ENCODE peak calls at places on chromosomes 7 and 10, in ten cellular contexts. Y is heart left ventricle, G is K562, U is transverse colon, J is body of pancreas, R is IMR-90, M is A549, A is esophagus squamous epithelium, K is breast epithelium, E is HCT116. B is an unnamed sample.

GRCh38 chr7:34320926-34321609 is 336.9 kb upstream of the NPSR1 start:
- DNase-seq in E (peak), R (peak), G (peak), M (peak), K (peak), U (peak), J (peak), Y (peak), A (no peak), B (no peak)

GRCh38 chr7:73717991-73718405 is 1.5 kb downstream of the STX1A start:
- DNase-seq in R (peak), A (no peak), K (no peak), J (peak), Y (no peak), E (peak), M (no peak), U (peak), G (no peak), B (no peak)

GRCh38 chr7:106679153-106679931 is 18.4 kb upstream of the CCDC71L start:
- DNase-seq in R (peak), G (peak), A (no peak), K (no peak), U (no peak), M (no peak), Y (no peak), E (no peak), J (peak), B (no peak)

GRCh38 chr10:25104441-25104840 is 70.4 kb upstream of the GPR158 start:
- DNase-seq in U (no peak), E (no peak), Y (no peak), R (no peak), A (no peak), J (peak), G (no peak), M (no peak), K (no peak), B (no peak)

GRCh38 chr7:38671901-38672559 is 40.9 kb upstream of the AMPH start:
- DNase-seq in Y (no peak), R (no peak), G (no peak), K (no peak), J (no peak), U (no peak), A (no peak), E (no peak), M (no peak), B (no peak)

GRCh38 chr10:124152139-124152780 is 58.9 kb upstream of the CHST15 start:
- DNase-seq in K (no peak), J (no peak), G (no peak), E (peak), R (peak), Y (peak), U (peak), A (no peak), M (peak), B (no peak)

GRCh38 chr10:132608511-132609195 is 71.1 kb downstream of the INPP5A start:
- DNase-seq in A (no peak), R (no peak), M (no peak), U (no peak), Y (no peak), K (no peak), J (no peak), E (no peak), G (no peak), B (no peak)

GRCh38 chr7:95478139-95479037 is 7.4 kb upstream of the ASB4 start:
- DNase-seq in R (peak), Y (no peak), E (no peak), J (peak), K (no peak), G (peak), M (peak), A (no peak), U (peak), B (no peak)

GRCh38 chr7:12475362-12476063 is 71.8 kb upstream of the VWDE start:
- DNase-seq in G (peak), R (peak), U (no peak), K (no peak), E (peak), J (no peak), A (no peak), M (no peak), Y (no peak), B (no peak)

GRCh38 chr10:20105931-20106330 is 289.7 kb downstream of the PLXDC2 start:
- DNase-seq in R (peak), A (no peak), U (no peak), Y (no peak), K (no peak), J (no peak), E (no peak), M (no peak), G (no peak), B (no peak)

GRCh38 chr7:82605247-82605864 is 161.8 kb upstream of the CACNA2D1 start:
- DNase-seq in A (no peak), R (peak), E (peak), M (peak), K (no peak), G (peak), Y (no peak), U (no peak), J (peak), B (no peak)

GRCh38 chr10:100645111-100645510 is 100.3 kb upstream of the PAX2 start:
- DNase-seq in G (no peak), Y (no peak), M (no peak), K (no peak), A (no peak), E (no peak), R (no peak), J (no peak), U (no peak), B (no peak)

GRCh38 chr10:100737359-100738054 is 7.9 kb upstream of the PAX2 start:
- DNase-seq in Y (no peak), E (no peak), R (no peak), U (no peak), A (no peak), M (no peak), G (no peak), K (no peak), J (no peak), B (no peak)

GRCh38 chr10:88991161-88991899 is 732 bp downstream of the FAS start:
- DNase-seq in M (peak), R (peak), G (peak), J (peak), K (peak), A (no peak), E (peak), U (peak), Y (peak), B (peak)

GRCh38 chr10:86693721-86694369 is 25.5 kb downstream of the LDB3 start:
- DNase-seq in Y (no peak), K (no peak), U (peak), E (no peak), J (peak), G (peak), R (peak), A (no peak), M (peak), B (peak)

GRCh38 chr10:78371118-78371517 is 337.5 kb downstream of the RPS24 start:
- DNase-seq in E (no peak), U (no peak), J (peak), Y (no peak), R (no peak), K (no peak), A (no peak), M (no peak), G (no peak), B (no peak)

GRCh38 chr7:106057962-106058901 is 53.9 kb downstream of the SYPL1 start:
- DNase-seq in A (peak), E (no peak), K (peak), M (no peak), Y (no peak), G (no peak), R (no peak), J (peak), U (peak), B (peak)

GRCh38 chr10:35413985-35414861 is 77.9 kb downstream of the CCNY start:
- DNase-seq in U (no peak), R (peak), M (no peak), Y (no peak), A (no peak), J (no peak), K (no peak), E (no peak), G (peak), B (no peak)

GRCh38 chr10:29529146-29529545 is 105.6 kb downstream of the SVIL start:
- DNase-seq in E (no peak), G (no peak), M (no peak), J (no peak), U (no peak), A (no peak), K (no peak), R (no peak), Y (no peak), B (no peak)

GRCh38 chr7:94810496-94810895 is 96.9 kb upstream of the PPP1R9A start:
- DNase-seq in J (no peak), U (no peak), K (no peak), G (no peak), M (no peak), E (no peak), R (no peak), A (no peak), Y (no peak), B (no peak)

GRCh38 chr10:123678376-123678775 is 12.2 kb downstream of the GPR26 start:
- DNase-seq in M (no peak), Y (no peak), A (no peak), U (no peak), J (no peak), G (peak), K (no peak), E (no peak), R (no peak), B (no peak)

GRCh38 chr7:112129655-112130323 is 76.4 kb downstream of the DOCK4 start:
- DNase-seq in U (no peak), Y (no peak), K (no peak), M (no peak), R (no peak), J (peak), A (no peak), G (no peak), E (no peak), B (no peak)

GRCh38 chr7:123120286-123120685 is 79.5 kb downstream of the SLC13A1 start:
- DNase-seq in M (no peak), A (no peak), G (no peak), J (no peak), K (no peak), Y (no peak), U (no peak), R (no peak), E (no peak), B (no peak)

GRCh38 chr7:73707045-73707631 is 12.3 kb downstream of the STX1A start:
- DNase-seq in U (peak), J (peak), M (peak), Y (peak), A (no peak), K (peak), E (peak), R (no peak), G (no peak), B (peak)

GRCh38 chr10:90742189-90742588 is 115.7 kb downstream of the HTR7 start:
- DNase-seq in E (peak), J (peak), R (peak), A (no peak), G (no peak), M (no peak), U (no peak), Y (no peak), K (no peak), B (no peak)

DNA sequence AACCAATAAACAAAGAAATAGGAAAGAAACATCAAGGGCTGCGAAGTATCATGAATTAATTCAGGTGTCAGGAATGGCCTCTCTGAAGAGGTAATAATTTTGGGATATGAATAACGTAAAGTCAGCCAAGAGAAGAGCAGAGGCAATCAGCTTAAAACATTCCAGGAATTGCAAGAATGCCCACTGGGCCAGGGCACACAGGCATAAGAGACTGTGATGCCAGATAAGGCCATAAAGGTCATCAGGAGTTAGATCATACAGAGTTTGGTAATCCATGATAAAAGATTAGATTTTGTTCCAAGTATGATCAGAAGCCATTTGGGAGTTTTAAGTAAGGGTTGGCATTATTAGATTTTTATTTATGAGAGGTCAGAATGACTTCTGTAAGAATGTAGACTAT is 53.3 kb upstream of the ABCB4 start:
- DNase-seq in U (no peak), R (no peak), M (no peak), K (no peak), Y (no peak), G (no peak), A (no peak), J (no peak), E (no peak), B (no peak)
- H3K4me3 ChIP-seq in U (no peak), R (no peak), M (no peak), K (no peak), Y (no peak), G (no peak), A (no peak), J (no peak), E (no peak), B (no peak)

GRCh38 chr7:157874208-157874816 is 537.5 kb downstream of the DNAJB6 start:
- DNase-seq in U (no peak), M (no peak), Y (no peak), E (no peak), G (no peak), J (no peak), K (no peak), A (no peak), R (no peak), B (no peak)

GRCh38 chr7:157876469-157877285 is 539.9 kb downstream of the DNAJB6 start:
- DNase-seq in J (no peak), K (no peak), G (peak), E (no peak), R (no peak), M (no peak), U (no peak), A (no peak), Y (no peak), B (no peak)

GRCh38 chr7:157873664-157874063 is 536.9 kb downstream of the DNAJB6 start:
- DNase-seq in E (no peak), K (no peak), J (no peak), G (no peak), Y (no peak), R (no peak), A (no peak), M (no peak), U (no peak), B (no peak)

GRCh38 chr7:157874870-157875229 is 538.0 kb downstream of the DNAJB6 start:
- DNase-seq in G (no peak), A (no peak), J (no peak), Y (no peak), E (no peak), K (no peak), R (no peak), M (no peak), U (no peak), B (no peak)

GRCh38 chr7:157875230-157876179 is 538.7 kb downstream of the DNAJB6 start:
- DNase-seq in M (peak), U (no peak), J (no peak), G (peak), K (no peak), Y (no peak), A (no peak), E (peak), R (no peak), B (no peak)
- TF ChIP-seq CTCF in M (peak), U (peak), J (peak), G (peak), K (peak), Y (peak), A (peak), E (peak), R (no peak), B (no peak)

GRCh38 chr10:113053091-113053490 is 103.0 kb downstream of the TCF7L2 start:
- DNase-seq in U (no peak), G (no peak), Y (peak), R (no peak), E (no peak), M (no peak), A (no peak), K (no peak), J (no peak), B (peak)
- TF ChIP-seq POLR2A in U (no peak), G (no peak), Y (no peak), R (no peak), E (no peak), M (no peak), A (no peak), K (no peak), J (no peak), B (no peak)

GRCh38 chr10:33341638-33342037 is 7.2 kb upstream of the NRP1 start:
- DNase-seq in E (no peak), G (no peak), U (no peak), J (no peak), K (no peak), Y (no peak), A (no peak), M (no peak), R (peak), B (no peak)
- H3K4me3 ChIP-seq in E (no peak), G (no peak), U (no peak), J (no peak), K (no peak), Y (peak), A (no peak), M (no peak), R (no peak), B (no peak)

DNA sequence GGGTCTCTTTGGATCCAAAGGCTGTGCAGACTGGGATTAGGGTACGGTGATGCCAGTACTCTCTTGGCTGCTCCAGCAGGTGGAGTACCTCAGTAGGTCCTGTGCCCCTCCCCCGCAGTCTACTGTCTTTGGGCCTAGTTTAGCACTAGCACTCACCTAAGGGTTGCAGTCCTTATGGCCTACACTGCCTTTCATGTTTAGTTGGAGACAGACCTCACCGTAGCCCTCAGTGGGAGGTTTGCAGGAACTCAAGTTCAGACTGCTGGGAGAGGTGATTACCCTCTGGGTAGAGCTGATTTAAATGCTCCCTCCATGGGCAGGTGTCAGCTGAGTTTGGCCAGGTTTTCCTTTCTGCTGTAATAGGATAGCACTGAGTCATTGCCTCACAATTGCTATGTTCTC is 210.8 kb upstream of the TMEM196 start:
- DNase-seq in J (no peak), M (no peak), K (no peak), G (no peak), U (no peak), A (no peak), R (no peak), Y (no peak), E (no peak), B (no peak)
- TF ChIP-seq CTCF in J (no peak), M (no peak), K (no peak), G (no peak), U (no peak), A (no peak), R (no peak), Y (no peak), E (peak), B (no peak)

GRCh38 chr7:22822486-22823141 is at the start of gene TOMM7:
- DNase-seq in R (peak), Y (peak), U (peak), J (peak), E (peak), K (peak), M (peak), A (peak), G (peak), B (peak)
- TF ChIP-seq POLR2A in R (peak), Y (no peak), U (peak), J (no peak), E (peak), K (peak), M (peak), A (peak), G (peak), B (no peak)

GRCh38 chr10:48765039-48765438 is 80.4 kb downstream of the WDFY4 start:
- DNase-seq in K (no peak), A (no peak), Y (no peak), U (no peak), R (no peak), M (no peak), J (no peak), E (no peak), G (no peak), B (no peak)
- H3K4me3 ChIP-seq in K (no peak), A (no peak), Y (no peak), U (no peak), R (no peak), M (no peak), J (no peak), E (no peak), G (no peak), B (no peak)